ENCODE peak calls at places on chromosomes 16 and 17, in four cellular contexts. W is CD4-positive, CD25-positive, alpha-beta regulatory T cell; P is pancreas; L is CD8-positive, alpha-beta T cell. O is an unnamed sample.
A peak's percentile ranks its signal among the peaks of the same experiment; 100 is the strongest.

GRCh38 chr17:55140751-55141150 is 124.0 kb upstream of the HLF start:
- DNase-seq in W (no peak), P (no peak), L (no peak), O (no peak)

GRCh38 chr17:14833201-14833773 is 431.8 kb downstream of the PMP22 start:
- DNase-seq in L (no peak), W (no peak), P (no peak), O (no peak)

GRCh38 chr17:55587608-55588139 is 76.4 kb upstream of the SMIM36 start:
- DNase-seq in L (no peak), W (no peak), P (no peak), O (no peak)

GRCh38 chr17:57784226-57784895 is 39.3 kb upstream of the CCDC182 start:
- DNase-seq in L (no peak), W (no peak), P (no peak), O (no peak)

GRCh38 chr17:81298991-81299733 is 4.1 kb upstream of the SLC38A10 start:
- DNase-seq in P (no peak), W (no peak), L (no peak), O (no peak)

GRCh38 chr17:6069611-6070279 is 434 bp upstream of the WSCD1 start:
- DNase-seq in P (no peak), L (no peak), W (no peak), O (no peak)

GRCh38 chr17:20302191-20302917 is 165.0 kb downstream of the LGALS9B start:
- DNase-seq in W (no peak), P (no peak), L (no peak), O (no peak)

GRCh38 chr16:46918905-46919792 is 35.0 kb downstream of the GPT2 start:
- DNase-seq in W (no peak), L (no peak), P (peak; percentile 80), O (no peak)

GRCh38 chr16:84851192-84852127 is 31.7 kb downstream of the CRISPLD2 start:
- DNase-seq in W (no peak), P (no peak), L (no peak), O (no peak)

GRCh38 chr17:48909796-48910195 is 1.6 kb downstream of the UBE2Z start:
- DNase-seq in P (no peak), L (no peak), W (no peak), O (no peak)

GRCh38 chr16:82219298-82219697 is 49.3 kb upstream of the MPHOSPH6 start:
- DNase-seq in L (no peak), P (no peak), W (no peak), O (no peak)

GRCh38 chr16:30888856-30889499 is 4.9 kb downstream of the BCL7C start:
- DNase-seq in P (no peak), L (no peak), W (no peak), O (no peak)

GRCh38 chr17:40346061-40346767 is 18.3 kb downstream of the GJD3 start:
- DNase-seq in W (no peak), P (no peak), L (no peak), O (peak; percentile 45)

GRCh38 chr16:50463581-50464324 is 84.4 kb upstream of the NKD1 start:
- DNase-seq in L (no peak), P (no peak), W (no peak), O (no peak)
- H3K4me3 ChIP-seq in L (no peak overlapping the region), P (no peak overlapping the region), W (no peak overlapping the region), O (no peak overlapping the region)

DNA sequence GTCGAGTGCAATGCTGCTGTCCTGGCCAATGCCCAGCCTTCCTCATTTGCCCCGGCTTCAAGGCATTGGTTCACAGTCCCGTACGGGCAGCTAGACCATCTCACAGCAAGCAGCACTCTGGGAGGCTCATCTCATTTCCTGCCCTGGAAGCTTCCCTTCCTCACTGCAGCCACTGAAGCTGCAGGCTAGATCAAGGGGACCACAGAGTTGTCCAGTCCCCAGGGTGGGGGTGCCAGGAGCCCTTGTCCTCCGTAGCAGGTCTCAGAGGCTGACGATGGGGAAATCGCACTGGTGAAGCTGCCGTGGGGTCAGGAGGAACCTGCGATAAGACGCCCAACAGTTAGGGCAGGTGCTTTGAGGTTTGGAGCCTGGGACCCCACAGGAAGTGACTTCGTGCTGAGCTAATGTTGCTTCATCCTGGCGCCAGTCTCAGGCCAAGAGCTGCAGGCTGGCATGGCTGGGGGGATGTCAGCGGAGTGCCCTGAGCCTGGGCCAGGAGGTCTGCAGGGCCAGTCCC is at the start of gene SPNS3:
- DNase-seq in P (no peak), W (no peak), L (peak; percentile 76), O (no peak)
- H3K4me1 ChIP-seq in P (no peaks in the 10 kb centered on the region), W (peaks cover 13% of the 10 kb centered on the region), L (peaks cover 25% of the 10 kb centered on the region), O (no peaks in the 10 kb centered on the region)

GRCh38 chr16:67814567-67814966 is 7.9 kb downstream of the TSNAXIP1 start:
- DNase-seq in L (no peak), W (no peak), P (no peak), O (no peak)
- H3K4me3 ChIP-seq in L (no peak overlapping the region), W (no peak overlapping the region), P (no peak overlapping the region), O (no peak overlapping the region)

GRCh38 chr17:17941015-17941414 is 31.2 kb downstream of the TOM1L2 start:
- DNase-seq in P (no peak), L (no peak), W (no peak), O (no peak)
- H3K4me1 ChIP-seq in P (peaks cover 4% of the 10 kb centered on the region), L (peaks cover 10% of the 10 kb centered on the region), W (peaks cover 3% of the 10 kb centered on the region), O (peaks cover 51% of the 10 kb centered on the region)

GRCh38 chr17:38751144-38751802 is 1.3 kb upstream of the PSMB3 start:
- DNase-seq in W (no peak), L (no peak), P (no peak), O (peak; percentile 77)

GRCh38 chr17:38751803-38752118 is 780 bp upstream of the PSMB3 start:
- DNase-seq in L (peak; percentile 93), P (peak; percentile 95), W (peak; percentile 59), O (peak; percentile 74)

GRCh38 chr17:38749222-38750043 is 1.3 kb upstream of the PCGF2 start:
- DNase-seq in L (no peak), P (peak; percentile 80), W (no peak), O (no peak)

GRCh38 chr17:38750044-38750311 is 1.8 kb upstream of the PCGF2 start:
- DNase-seq in P (no peak), W (no peak), L (no peak), O (no peak)

DNA sequence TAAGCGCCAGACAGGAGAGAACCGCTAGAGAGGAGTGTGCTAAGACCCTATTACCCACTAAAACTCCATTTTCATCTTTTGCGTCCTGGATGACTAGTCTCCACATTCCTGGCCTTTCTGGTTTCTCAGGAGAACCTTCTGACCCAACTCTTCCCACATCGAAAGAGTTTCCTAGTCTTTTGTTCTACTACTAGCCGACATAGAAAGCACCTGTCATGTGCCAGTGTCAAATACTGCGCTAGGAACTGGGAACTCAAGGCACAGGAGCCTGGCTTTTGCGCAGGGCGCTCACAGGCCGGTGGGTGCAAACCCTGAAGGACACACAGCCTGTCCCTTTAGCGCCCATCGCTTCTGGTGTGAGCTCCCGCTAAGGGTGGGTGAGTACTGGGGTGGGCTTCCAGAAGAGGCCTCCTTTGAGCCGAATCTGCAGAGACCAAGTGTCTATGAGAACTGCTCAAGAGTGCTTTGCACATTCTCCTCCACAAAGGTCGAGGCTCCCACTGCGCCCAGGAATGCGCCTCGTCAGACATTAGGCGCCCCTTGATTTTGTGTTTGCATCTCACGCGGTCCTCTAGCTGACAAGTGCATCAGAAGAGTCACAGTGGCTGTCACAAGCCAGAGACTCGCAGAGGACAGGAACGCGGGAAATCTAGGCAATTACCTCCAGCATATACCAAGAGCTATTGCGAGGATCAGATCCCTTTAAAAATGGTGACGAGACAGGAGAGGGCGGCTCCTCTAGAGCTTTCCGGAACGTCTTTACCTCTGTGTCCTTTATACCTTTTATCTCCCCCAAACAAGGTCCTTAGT is 2.0 kb upstream of the PSMB3 start:
- DNase-seq in L (no peak), P (peak; percentile 51), W (no peak), O (no peak)
- H3K4me3 ChIP-seq in L (peak overlapping the region; percentile 88), P (peak overlapping the region; percentile 79), W (peak overlapping the region; percentile 88), O (peak overlapping the region; percentile 65)

GRCh38 chr17:10777890-10778289 is 26.0 kb downstream of the TMEM238L start:
- DNase-seq in L (no peak), P (no peak), W (no peak), O (no peak)

GRCh38 chr17:10775058-10775457 is 28.8 kb downstream of the TMEM238L start:
- DNase-seq in L (no peak), P (no peak), W (no peak), O (no peak)

GRCh38 chr17:10776372-10776771 is 27.5 kb downstream of the TMEM238L start:
- DNase-seq in W (no peak), L (no peak), P (no peak), O (no peak)

GRCh38 chr17:10777131-10777805 is 26.6 kb downstream of the TMEM238L start:
- DNase-seq in W (no peak), P (no peak), L (no peak), O (no peak)

GRCh38 chr17:10775740-10776333 is 28.1 kb downstream of the TMEM238L start:
- DNase-seq in W (no peak), L (no peak), P (no peak), O (no peak)
- H3K4me1 ChIP-seq in W (no peaks in the 10 kb centered on the region), L (no peaks in the 10 kb centered on the region), P (no peaks in the 10 kb centered on the region), O (no peaks in the 10 kb centered on the region)

GRCh38 chr17:77444653-77445029 is 303.9 kb downstream of the SEC14L1 start:
- DNase-seq in W (no peak), L (no peak), P (no peak), O (no peak)
- H3K4me3 ChIP-seq in W (peak overlapping the region; percentile 86), L (peak overlapping the region; percentile 14), P (no peak overlapping the region), O (no peak overlapping the region)

DNA sequence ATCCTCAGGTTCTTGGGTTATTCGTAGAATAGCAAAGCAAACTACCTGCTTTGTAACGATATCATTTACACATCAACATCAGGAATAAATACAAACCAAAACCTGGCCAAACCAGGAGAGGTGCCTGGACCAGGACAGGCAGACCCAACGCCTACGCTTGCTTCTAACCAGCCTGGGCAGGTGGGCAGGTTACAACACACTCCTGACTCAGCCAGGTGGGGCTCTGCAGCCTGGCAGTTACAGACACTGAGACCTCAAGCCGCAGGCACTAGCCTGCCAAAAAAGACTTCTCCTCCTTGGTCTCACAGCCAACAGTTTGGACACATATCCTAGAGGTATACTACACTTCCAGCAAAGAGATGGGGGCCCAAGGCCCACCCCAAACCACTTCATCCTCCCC is 14.0 kb downstream of the ANKRD11 start:
- DNase-seq in P (no peak), L (no peak), W (no peak), O (no peak)
- H3K4me1 ChIP-seq in P (peaks cover 5% of the 10 kb centered on the region), L (peaks cover 91% of the 10 kb centered on the region), W (peaks cover 99% of the 10 kb centered on the region), O (peaks cover 2% of the 10 kb centered on the region)

DNA sequence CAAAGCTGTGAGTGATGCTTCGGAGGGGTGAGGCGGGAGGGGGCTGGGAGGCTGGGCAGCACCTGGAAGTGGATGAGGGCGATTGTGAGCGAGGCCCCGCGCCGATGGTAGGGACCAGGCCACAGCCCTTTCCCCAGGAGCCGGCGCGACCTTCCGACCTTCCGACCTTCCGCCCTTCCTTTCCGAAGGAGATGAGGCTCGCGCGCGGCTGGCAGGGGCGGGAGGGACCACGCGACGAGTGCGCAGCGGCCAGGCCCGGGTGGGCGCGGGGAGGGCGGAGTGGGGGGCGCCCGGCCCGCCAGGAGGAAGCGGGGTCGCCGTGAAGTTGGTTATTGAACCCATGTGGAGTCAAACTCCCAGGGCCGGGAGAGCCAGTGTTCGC is 56.5 kb downstream of the RAP1GAP2 start:
- DNase-seq in W (no peak), L (no peak), P (peak; percentile 65), O (no peak)
- H3K4me3 ChIP-seq in W (no peak overlapping the region), L (peak overlapping the region; percentile 27), P (no peak overlapping the region), O (peak overlapping the region; percentile 45)

O was measured in HAP-1.